ENCODE peak calls at places on chromosome 2, in nine cellular contexts. One of them, this sample, is unnamed.

GRCh38 chr2:234994340-234995321 is 42.8 kb downstream of the SH3BP4 start:
- DNase-seq in dorsolateral prefrontal cortex: no peak
- DNase-seq in upper lobe of right lung: no peak
- DNase-seq in skeletal muscle cell: no peak
- DNase-seq in astrocyte: no peak
- DNase-seq in tibial artery: no peak
- DNase-seq in suprapubic skin: no peak
- DNase-seq in fibroblast of mammary gland: no peak
- DNase-seq in BJ: no peak
- DNase-seq in this sample: no peak

GRCh38 chr2:55120634-55121359 is 70.5 kb upstream of the RTN4 start:
- DNase-seq in dorsolateral prefrontal cortex: peak
- DNase-seq in upper lobe of right lung: peak
- DNase-seq in skeletal muscle cell: peak
- DNase-seq in astrocyte: peak
- DNase-seq in tibial artery: peak
- DNase-seq in suprapubic skin: no peak
- DNase-seq in fibroblast of mammary gland: peak
- DNase-seq in BJ: no peak
- DNase-seq in this sample: no peak

GRCh38 chr2:238596571-238597551 is 170.1 kb downstream of the ASB1 start:
- DNase-seq in dorsolateral prefrontal cortex: no peak
- DNase-seq in upper lobe of right lung: no peak
- DNase-seq in skeletal muscle cell: peak
- DNase-seq in astrocyte: peak
- DNase-seq in tibial artery: peak
- DNase-seq in suprapubic skin: no peak
- DNase-seq in fibroblast of mammary gland: peak
- DNase-seq in BJ: peak
- DNase-seq in this sample: peak

GRCh38 chr2:223363085-223363484 is 239.1 kb downstream of the SCG2 start:
- DNase-seq in dorsolateral prefrontal cortex: no peak
- DNase-seq in upper lobe of right lung: no peak
- DNase-seq in skeletal muscle cell: no peak
- DNase-seq in astrocyte: no peak
- DNase-seq in tibial artery: no peak
- DNase-seq in suprapubic skin: no peak
- DNase-seq in fibroblast of mammary gland: no peak
- DNase-seq in BJ: no peak
- DNase-seq in this sample: no peak

GRCh38 chr2:63544017-63544627 is 44.2 kb downstream of the WDPCP start:
- DNase-seq in dorsolateral prefrontal cortex: no peak
- DNase-seq in upper lobe of right lung: no peak
- DNase-seq in skeletal muscle cell: no peak
- DNase-seq in astrocyte: no peak
- DNase-seq in tibial artery: no peak
- DNase-seq in suprapubic skin: no peak
- DNase-seq in fibroblast of mammary gland: peak
- DNase-seq in BJ: no peak
- DNase-seq in this sample: no peak

GRCh38 chr2:223459328-223459939 is 142.7 kb downstream of the SCG2 start:
- DNase-seq in dorsolateral prefrontal cortex: no peak
- DNase-seq in upper lobe of right lung: no peak
- DNase-seq in skeletal muscle cell: no peak
- DNase-seq in astrocyte: peak
- DNase-seq in tibial artery: no peak
- DNase-seq in suprapubic skin: no peak
- DNase-seq in fibroblast of mammary gland: peak
- DNase-seq in BJ: no peak
- DNase-seq in this sample: no peak

GRCh38 chr2:3780477-3781402 is 77.4 kb downstream of the DCDC2C start:
- DNase-seq in dorsolateral prefrontal cortex: no peak
- DNase-seq in upper lobe of right lung: peak
- DNase-seq in skeletal muscle cell: peak
- DNase-seq in astrocyte: no peak
- DNase-seq in tibial artery: no peak
- DNase-seq in suprapubic skin: no peak
- DNase-seq in fibroblast of mammary gland: peak
- DNase-seq in BJ: no peak
- DNase-seq in this sample: peak

GRCh38 chr2:164495491-164496223 is 125.6 kb downstream of the GRB14 start:
- DNase-seq in dorsolateral prefrontal cortex: no peak
- DNase-seq in upper lobe of right lung: no peak
- DNase-seq in skeletal muscle cell: peak
- DNase-seq in astrocyte: peak
- DNase-seq in tibial artery: no peak
- DNase-seq in suprapubic skin: no peak
- DNase-seq in fibroblast of mammary gland: peak
- DNase-seq in BJ: peak
- DNase-seq in this sample: no peak

GRCh38 chr2:127185720-127186119 is 34.4 kb downstream of the CYP27C1 start:
- DNase-seq in dorsolateral prefrontal cortex: no peak
- DNase-seq in upper lobe of right lung: no peak
- DNase-seq in skeletal muscle cell: no peak
- DNase-seq in astrocyte: no peak
- DNase-seq in tibial artery: no peak
- DNase-seq in suprapubic skin: peak
- DNase-seq in fibroblast of mammary gland: no peak
- DNase-seq in BJ: no peak
- DNase-seq in this sample: no peak

GRCh38 chr2:53750369-53750768 is 17.2 kb upstream of the CHAC2 start:
- DNase-seq in dorsolateral prefrontal cortex: no peak
- DNase-seq in upper lobe of right lung: no peak
- DNase-seq in skeletal muscle cell: no peak
- DNase-seq in astrocyte: no peak
- DNase-seq in tibial artery: no peak
- DNase-seq in suprapubic skin: no peak
- DNase-seq in fibroblast of mammary gland: no peak
- DNase-seq in BJ: no peak
- DNase-seq in this sample: no peak

GRCh38 chr2:196925768-196926561 is 542 bp downstream of the PGAP1 start:
- DNase-seq in dorsolateral prefrontal cortex: peak
- DNase-seq in upper lobe of right lung: peak
- DNase-seq in skeletal muscle cell: no peak
- DNase-seq in astrocyte: peak
- DNase-seq in tibial artery: peak
- DNase-seq in suprapubic skin: no peak
- DNase-seq in fibroblast of mammary gland: peak
- DNase-seq in BJ: no peak
- DNase-seq in this sample: peak

GRCh38 chr2:201363857-201364560 is 6.9 kb upstream of the FLACC1 start:
- DNase-seq in dorsolateral prefrontal cortex: no peak
- DNase-seq in upper lobe of right lung: no peak
- DNase-seq in skeletal muscle cell: peak
- DNase-seq in astrocyte: peak
- DNase-seq in tibial artery: no peak
- DNase-seq in suprapubic skin: no peak
- DNase-seq in fibroblast of mammary gland: peak
- DNase-seq in BJ: no peak
- DNase-seq in this sample: peak

GRCh38 chr2:239275871-239276812 is 124.7 kb downstream of the HDAC4 start:
- DNase-seq in dorsolateral prefrontal cortex: no peak
- DNase-seq in upper lobe of right lung: peak
- DNase-seq in skeletal muscle cell: no peak
- DNase-seq in astrocyte: peak
- DNase-seq in tibial artery: peak
- DNase-seq in suprapubic skin: peak
- DNase-seq in fibroblast of mammary gland: peak
- DNase-seq in BJ: peak
- DNase-seq in this sample: no peak

GRCh38 chr2:240998706-240999000 is 235 bp downstream of the SNED1 start:
- DNase-seq in dorsolateral prefrontal cortex: peak
- DNase-seq in upper lobe of right lung: no peak
- DNase-seq in skeletal muscle cell: no peak
- DNase-seq in astrocyte: no peak
- DNase-seq in tibial artery: no peak
- DNase-seq in suprapubic skin: no peak
- DNase-seq in fibroblast of mammary gland: no peak
- DNase-seq in BJ: no peak
- DNase-seq in this sample: no peak

GRCh38 chr2:241000831-241001321 is 2.5 kb downstream of the SNED1 start:
- DNase-seq in dorsolateral prefrontal cortex: no peak
- DNase-seq in upper lobe of right lung: peak
- DNase-seq in skeletal muscle cell: no peak
- DNase-seq in astrocyte: no peak
- DNase-seq in tibial artery: no peak
- DNase-seq in suprapubic skin: no peak
- DNase-seq in fibroblast of mammary gland: no peak
- DNase-seq in BJ: no peak
- DNase-seq in this sample: peak

GRCh38 chr2:240997856-240998705 is at the start of gene SNED1:
- DNase-seq in dorsolateral prefrontal cortex: peak
- DNase-seq in upper lobe of right lung: peak
- DNase-seq in skeletal muscle cell: no peak
- DNase-seq in astrocyte: peak
- DNase-seq in tibial artery: peak
- DNase-seq in suprapubic skin: peak
- DNase-seq in fibroblast of mammary gland: peak
- DNase-seq in BJ: peak
- DNase-seq in this sample: peak

GRCh38 chr2:240999873-241000541 is 1.6 kb downstream of the SNED1 start:
- DNase-seq in dorsolateral prefrontal cortex: no peak
- DNase-seq in upper lobe of right lung: peak
- DNase-seq in skeletal muscle cell: no peak
- DNase-seq in astrocyte: no peak
- DNase-seq in tibial artery: peak
- DNase-seq in suprapubic skin: peak
- DNase-seq in fibroblast of mammary gland: no peak
- DNase-seq in BJ: no peak
- DNase-seq in this sample: peak

GRCh38 chr2:240999001-240999791 is 778 bp downstream of the SNED1 start:
- DNase-seq in dorsolateral prefrontal cortex: peak
- DNase-seq in upper lobe of right lung: peak
- DNase-seq in skeletal muscle cell: no peak
- DNase-seq in astrocyte: no peak
- DNase-seq in tibial artery: peak
- DNase-seq in suprapubic skin: peak
- DNase-seq in fibroblast of mammary gland: no peak
- DNase-seq in BJ: no peak
- DNase-seq in this sample: peak
- H3K4me3 ChIP-seq in dorsolateral prefrontal cortex: peak
- H3K4me3 ChIP-seq in upper lobe of right lung: peak
- H3K4me3 ChIP-seq in skeletal muscle cell: peak
- H3K4me3 ChIP-seq in astrocyte: peak
- H3K4me3 ChIP-seq in tibial artery: peak
- H3K4me3 ChIP-seq in suprapubic skin: peak
- H3K4me3 ChIP-seq in fibroblast of mammary gland: peak
- H3K4me3 ChIP-seq in BJ: peak
- H3K4me3 ChIP-seq in this sample: peak

DNA sequence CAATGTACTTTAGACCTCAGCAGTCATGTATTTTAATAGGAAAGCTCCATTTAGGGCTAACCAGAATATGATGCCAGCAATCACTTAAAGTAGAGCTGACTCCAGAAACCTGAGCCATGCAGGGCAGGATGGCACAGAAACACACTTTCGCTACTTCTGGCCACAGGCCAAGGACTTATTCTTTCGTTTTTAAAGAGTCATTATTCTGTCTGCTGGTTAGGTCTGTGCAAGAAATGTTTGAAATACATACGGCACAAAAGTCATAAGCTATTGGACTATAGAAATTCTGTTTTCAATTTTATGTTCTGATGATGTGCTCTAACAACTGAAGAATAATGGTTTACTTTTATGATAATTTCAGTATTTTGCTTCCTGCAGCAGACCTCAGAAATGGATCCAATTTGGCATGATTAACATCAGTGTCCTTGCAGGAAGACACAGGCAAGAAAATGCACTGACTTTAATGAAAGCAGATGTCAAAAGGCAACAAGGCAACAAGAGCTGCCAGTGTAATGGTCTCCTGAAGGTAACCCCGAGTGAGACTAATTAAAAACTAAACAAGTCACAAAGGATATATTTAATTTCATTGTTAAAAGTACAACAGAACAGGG is 114.4 kb upstream of the CHRNA1 start:
- DNase-seq in dorsolateral prefrontal cortex: no peak
- DNase-seq in upper lobe of right lung: no peak
- DNase-seq in skeletal muscle cell: peak
- DNase-seq in astrocyte: peak
- DNase-seq in tibial artery: no peak
- DNase-seq in suprapubic skin: no peak
- DNase-seq in fibroblast of mammary gland: peak
- DNase-seq in BJ: no peak
- DNase-seq in this sample: no peak
- H3K4me3 ChIP-seq in dorsolateral prefrontal cortex: peak
- H3K4me3 ChIP-seq in upper lobe of right lung: peak
- H3K4me3 ChIP-seq in skeletal muscle cell: peak
- H3K4me3 ChIP-seq in astrocyte: peak
- H3K4me3 ChIP-seq in tibial artery: peak
- H3K4me3 ChIP-seq in suprapubic skin: peak
- H3K4me3 ChIP-seq in fibroblast of mammary gland: peak
- H3K4me3 ChIP-seq in BJ: peak
- H3K4me3 ChIP-seq in this sample: no peak

GRCh38 chr2:96547203-96547641 is 10.7 kb downstream of the ARID5A start:
- DNase-seq in dorsolateral prefrontal cortex: no peak
- DNase-seq in upper lobe of right lung: peak
- DNase-seq in skeletal muscle cell: no peak
- DNase-seq in astrocyte: no peak
- DNase-seq in tibial artery: no peak
- DNase-seq in suprapubic skin: peak
- DNase-seq in fibroblast of mammary gland: no peak
- DNase-seq in BJ: no peak
- DNase-seq in this sample: no peak

GRCh38 chr2:96546797-96547196 is 10.2 kb downstream of the ARID5A start:
- DNase-seq in dorsolateral prefrontal cortex: no peak
- DNase-seq in upper lobe of right lung: peak
- DNase-seq in skeletal muscle cell: no peak
- DNase-seq in astrocyte: no peak
- DNase-seq in tibial artery: no peak
- DNase-seq in suprapubic skin: no peak
- DNase-seq in fibroblast of mammary gland: no peak
- DNase-seq in BJ: no peak
- DNase-seq in this sample: no peak

GRCh38 chr2:96548558-96549465 is 12.3 kb downstream of the ARID5A start:
- DNase-seq in dorsolateral prefrontal cortex: no peak
- DNase-seq in upper lobe of right lung: peak
- DNase-seq in skeletal muscle cell: no peak
- DNase-seq in astrocyte: no peak
- DNase-seq in tibial artery: no peak
- DNase-seq in suprapubic skin: peak
- DNase-seq in fibroblast of mammary gland: no peak
- DNase-seq in BJ: no peak
- DNase-seq in this sample: no peak

GRCh38 chr2:96546321-96546720 is 9.8 kb downstream of the ARID5A start:
- DNase-seq in dorsolateral prefrontal cortex: no peak
- DNase-seq in upper lobe of right lung: peak
- DNase-seq in skeletal muscle cell: no peak
- DNase-seq in astrocyte: no peak
- DNase-seq in tibial artery: no peak
- DNase-seq in suprapubic skin: no peak
- DNase-seq in fibroblast of mammary gland: no peak
- DNase-seq in BJ: no peak
- DNase-seq in this sample: no peak

GRCh38 chr2:96547751-96548161 is 11.2 kb downstream of the ARID5A start:
- DNase-seq in dorsolateral prefrontal cortex: no peak
- DNase-seq in upper lobe of right lung: no peak
- DNase-seq in skeletal muscle cell: no peak
- DNase-seq in astrocyte: peak
- DNase-seq in tibial artery: no peak
- DNase-seq in suprapubic skin: no peak
- DNase-seq in fibroblast of mammary gland: no peak
- DNase-seq in BJ: no peak
- DNase-seq in this sample: no peak
- H3K4me3 ChIP-seq in dorsolateral prefrontal cortex: no peak
- H3K4me3 ChIP-seq in upper lobe of right lung: no peak
- H3K4me3 ChIP-seq in skeletal muscle cell: no peak
- H3K4me3 ChIP-seq in astrocyte: no peak
- H3K4me3 ChIP-seq in tibial artery: no peak
- H3K4me3 ChIP-seq in suprapubic skin: no peak
- H3K4me3 ChIP-seq in fibroblast of mammary gland: no peak
- H3K4me3 ChIP-seq in BJ: no peak
- H3K4me3 ChIP-seq in this sample: no peak

GRCh38 chr2:97714084-97714949 is 941 bp downstream of the ZAP70 start:
- DNase-seq in dorsolateral prefrontal cortex: no peak
- DNase-seq in upper lobe of right lung: peak
- DNase-seq in skeletal muscle cell: no peak
- DNase-seq in astrocyte: no peak
- DNase-seq in tibial artery: no peak
- DNase-seq in suprapubic skin: peak
- DNase-seq in fibroblast of mammary gland: no peak
- DNase-seq in BJ: no peak
- DNase-seq in this sample: no peak
- H3K4me3 ChIP-seq in dorsolateral prefrontal cortex: no peak
- H3K4me3 ChIP-seq in upper lobe of right lung: peak
- H3K4me3 ChIP-seq in skeletal muscle cell: no peak
- H3K4me3 ChIP-seq in astrocyte: no peak
- H3K4me3 ChIP-seq in tibial artery: no peak
- H3K4me3 ChIP-seq in suprapubic skin: no peak
- H3K4me3 ChIP-seq in fibroblast of mammary gland: no peak
- H3K4me3 ChIP-seq in BJ: no peak
- H3K4me3 ChIP-seq in this sample: no peak

This sample was measured in pancreas.